ENCODE peak calls at places on chromosome 20, in six cellular contexts. N is stimulated activated naive B cell treated with anti-CD40 and anti-IgM and Interleukin-4, amounts not matched to agents 10 μg/mL and 1 μg/mL and 100 μg/mL, for 72 hours; L is renal cortical epithelial cell; O is NCI-H1092 treated with DMSO at 0.1 percent for 48 hours; M is stimulated activated CD8-positive, alpha-beta memory T cell treated with anti-CD3 and anti-CD28 coated beads, Interleukin-15, amount 100 ng/mL, for 24 hours; P is astrocyte of the cerebellum. F is an unnamed sample.

GRCh38 chr20:64161595-64162238 is 2.5 kb upstream of the MYT1 start:
- DNase-seq in N (peak), L (peak), O (no peak), M (no peak), P (peak), F (no peak)

GRCh38 chr20:17431621-17432364 is 99.4 kb downstream of the BFSP1 start:
- DNase-seq in N (peak), L (peak), O (peak), M (peak), P (peak), F (peak)

GRCh38 chr20:4193053-4193452 is 177.7 kb upstream of the RNF24 start:
- DNase-seq in N (no peak), L (no peak), O (no peak), M (no peak), P (no peak), F (no peak)

GRCh38 chr20:35603695-35604443 is 11.8 kb upstream of the SPAG4 start:
- DNase-seq in N (no peak), L (peak), O (no peak), M (no peak), P (no peak), F (no peak)

GRCh38 chr20:10077081-10077471 is 42.3 kb downstream of the ANKEF1 start:
- DNase-seq in N (no peak), L (no peak), O (no peak), M (no peak), P (no peak), F (no peak)

GRCh38 chr20:7841291-7841966 is 98.8 kb downstream of the HAO1 start:
- DNase-seq in N (no peak), L (peak), O (no peak), M (no peak), P (peak), F (no peak)

GRCh38 chr20:19265646-19266374 is 53.4 kb downstream of the SLC24A3 start:
- DNase-seq in N (no peak), L (no peak), O (no peak), M (no peak), P (no peak), F (no peak)

GRCh38 chr20:52150440-52151258 is 40.9 kb downstream of the ZFP64 start:
- DNase-seq in N (no peak), L (peak), O (peak), M (no peak), P (peak), F (peak)

GRCh38 chr20:23042270-23042669 is 7.2 kb downstream of the SSTR4 start:
- DNase-seq in N (no peak), L (no peak), O (no peak), M (no peak), P (no peak), F (no peak)

GRCh38 chr20:61719691-61720347 is 345.9 kb downstream of the TAF4 start:
- DNase-seq in N (no peak), L (no peak), O (no peak), M (no peak), P (no peak), F (no peak)

GRCh38 chr20:10508468-10509251 is 73.6 kb downstream of the SLX4IP start:
- DNase-seq in N (no peak), L (peak), O (no peak), M (no peak), P (no peak), F (no peak)

GRCh38 chr20:38315290-38315966 is 11.5 kb downstream of the BPI start:
- DNase-seq in N (no peak), L (no peak), O (no peak), M (no peak), P (no peak), F (peak)

GRCh38 chr20:47950103-47950502 is 164.8 kb upstream of the SULF2 start:
- DNase-seq in N (no peak), L (peak), O (peak), M (no peak), P (no peak), F (no peak)

GRCh38 chr20:34010405-34010895 is 16.7 kb downstream of the RALY start:
- DNase-seq in N (no peak), L (no peak), O (no peak), M (no peak), P (no peak), F (no peak)

GRCh38 chr20:56859751-56860366 is 230.8 kb downstream of the TFAP2C start:
- DNase-seq in N (no peak), L (no peak), O (no peak), M (no peak), P (no peak), F (no peak)

GRCh38 chr20:48767269-48767960 is 60.4 kb downstream of the PREX1 start:
- DNase-seq in N (no peak), L (no peak), O (no peak), M (no peak), P (no peak), F (no peak)

GRCh38 chr20:10621159-10621558 is 52.6 kb downstream of the JAG1 start:
- DNase-seq in N (no peak), L (no peak), O (no peak), M (no peak), P (no peak), F (no peak)

GRCh38 chr20:59354460-59354859 is 54.0 kb downstream of the EDN3 start:
- DNase-seq in N (no peak), L (no peak), O (no peak), M (no peak), P (no peak), F (no peak)

GRCh38 chr20:51696304-51697118 is 71.7 kb downstream of the ATP9A start:
- DNase-seq in N (no peak), L (no peak), O (peak), M (no peak), P (no peak), F (peak)

GRCh38 chr20:36340593-36340990 is 34.5 kb downstream of the DLGAP4 start:
- DNase-seq in N (no peak), L (no peak), O (no peak), M (no peak), P (no peak), F (no peak)

GRCh38 chr20:35240083-35240913 is 13.8 kb downstream of the MMP24 start:
- DNase-seq in N (no peak), L (peak), O (no peak), M (no peak), P (no peak), F (no peak)

GRCh38 chr20:37226889-37227288 is 34.7 kb downstream of the GHRH start:
- DNase-seq in N (no peak), L (no peak), O (no peak), M (no peak), P (peak), F (no peak)

GRCh38 chr20:33262658-33263065 is 20.4 kb upstream of the BPIFB1 start:
- DNase-seq in N (no peak), L (peak), O (peak), M (no peak), P (peak), F (peak)

GRCh38 chr20:4443016-4443415 is 278.7 kb upstream of the PRND start:
- DNase-seq in N (no peak), L (no peak), O (no peak), M (no peak), P (no peak), F (no peak)

GRCh38 chr20:10521068-10521834 is 86.1 kb downstream of the SLX4IP start:
- DNase-seq in N (no peak), L (peak), O (no peak), M (no peak), P (peak), F (no peak)

F was measured in NCI-H524.